ENCODE peak calls at places on chromosomes 11 and 22, in seven cellular contexts. U, M, B, G, J, Q and N are unnamed samples.

GRCh38 chr11:8828055-8828454 is 82.9 kb upstream of the AKIP1 start:
- DNase-seq in U (peak), J (no peak), G (no peak), M (no peak), Q (no peak), B (no peak), N (no peak)

GRCh38 chr11:45927332-45927683 is 4.9 kb downstream of the LARGE2 start:
- DNase-seq in J (peak), Q (no peak), G (no peak), M (no peak), U (no peak), B (peak), N (no peak)

GRCh38 chr22:46000081-46001027 is 23.4 kb upstream of the WNT7B start:
- DNase-seq in B (no peak), G (no peak), U (no peak), M (no peak), Q (no peak), J (no peak), N (no peak)

GRCh38 chr11:44593194-44593593 is 27.7 kb downstream of the CD82 start:
- DNase-seq in U (no peak), J (no peak), G (no peak), Q (no peak), M (no peak), B (no peak), N (no peak)

GRCh38 chr11:16611395-16612233 is 126.8 kb upstream of the C11orf58 start:
- DNase-seq in Q (no peak), J (no peak), B (no peak), G (no peak), M (no peak), U (no peak), N (no peak)

GRCh38 chr11:335779-336665 is 15.4 kb upstream of the IFITM3 start:
- DNase-seq in U (peak), M (no peak), J (no peak), Q (no peak), G (no peak), B (no peak), N (no peak)

GRCh38 chr11:66341502-66342126 is 3.3 kb downstream of the BRMS1 start:
- DNase-seq in J (no peak), G (no peak), M (no peak), B (no peak), U (no peak), Q (no peak), N (no peak)

GRCh38 chr22:25475554-25476022 is 88.9 kb upstream of the GRK3 start:
- DNase-seq in U (no peak), B (no peak), M (no peak), Q (no peak), G (no peak), J (no peak), N (peak)

GRCh38 chr11:119907934-119908760 is 179.1 kb upstream of the NECTIN1 start:
- DNase-seq in M (no peak), J (no peak), U (no peak), B (peak), G (no peak), Q (no peak), N (peak)

GRCh38 chr11:76810151-76810853 is 27.1 kb downstream of the TSKU start:
- DNase-seq in G (no peak), B (peak), U (peak), J (no peak), M (peak), Q (no peak), N (no peak)

GRCh38 chr11:69909561-69910518 is 90.6 kb upstream of the FGF3 start:
- DNase-seq in G (no peak), B (no peak), U (no peak), Q (no peak), J (peak), M (no peak), N (no peak)

GRCh38 chr11:28049338-28050216 is 58.4 kb downstream of the KIF18A start:
- DNase-seq in U (no peak), M (peak), B (no peak), G (no peak), Q (no peak), J (no peak), N (no peak)

GRCh38 chr22:41880653-41881052 is 34.2 kb downstream of the SHISA8 start:
- DNase-seq in M (no peak), U (no peak), G (no peak), J (peak), Q (no peak), B (no peak), N (no peak)

GRCh38 chr22:37279469-37279868 is 2.8 kb upstream of the CYTH4 start:
- DNase-seq in J (no peak), M (no peak), U (peak), G (no peak), Q (no peak), B (no peak), N (no peak)

GRCh38 chr11:124865902-124866851 is 945 bp downstream of the ROBO3 start:
- DNase-seq in G (peak), Q (peak), J (peak), B (peak), M (no peak), U (peak), N (no peak)

GRCh38 chr11:4714300-4714699 is 9.7 kb downstream of the MMP26 start:
- DNase-seq in U (no peak), J (no peak), B (no peak), M (no peak), G (no peak), Q (no peak), N (no peak)

GRCh38 chr11:110835103-110835502 is 122.9 kb upstream of the ARHGAP20 start:
- DNase-seq in Q (no peak), G (no peak), U (no peak), B (no peak), J (no peak), M (no peak), N (no peak)

GRCh38 chr22:29032584-29032983 is 29.0 kb downstream of the C22orf31 start:
- DNase-seq in Q (no peak), B (no peak), G (peak), M (no peak), J (no peak), U (no peak), N (no peak)

GRCh38 chr22:25546751-25547150 is 17.7 kb upstream of the GRK3 start:
- DNase-seq in G (no peak), U (peak), J (no peak), Q (no peak), B (no peak), M (peak), N (no peak)

GRCh38 chr11:10625982-10626311 is 57.5 kb upstream of the LYVE1 start:
- DNase-seq in G (no peak), J (peak), M (no peak), U (no peak), Q (no peak), B (no peak), N (no peak)

GRCh38 chr11:9205596-9205995 is 59.6 kb downstream of the DENND5A start:
- DNase-seq in U (no peak), G (no peak), M (no peak), Q (no peak), B (no peak), J (no peak), N (no peak)

GRCh38 chr11:123920943-123921342 is 18.5 kb upstream of the OR4D5 start:
- DNase-seq in G (no peak), Q (no peak), M (no peak), B (no peak), J (no peak), U (no peak), N (no peak)

GRCh38 chr22:50399751-50400331 is 56.7 kb downstream of the PPP6R2 start:
- DNase-seq in U (peak), Q (no peak), M (peak), B (peak), G (peak), J (peak), N (no peak)

GRCh38 chr11:73539506-73540084 is 58.3 kb downstream of the FAM168A start:
- DNase-seq in M (no peak), B (no peak), U (no peak), Q (no peak), G (no peak), J (peak), N (no peak)

GRCh38 chr11:334264-335033 is 13.8 kb upstream of the IFITM3 start:
- DNase-seq in Q (no peak), M (no peak), B (no peak), J (no peak), U (no peak), G (no peak), N (no peak)

GRCh38 chr11:32431657-32432056 is 3.7 kb downstream of the WT1 start:
- DNase-seq in U (no peak), B (no peak), G (no peak), M (no peak), J (no peak), Q (no peak), N (no peak)

GRCh38 chr22:28297504-28297903 is 378.4 kb upstream of the PITPNB start:
- DNase-seq in G (no peak), Q (peak), B (peak), J (no peak), U (no peak), M (no peak), N (no peak)

GRCh38 chr11:33941637-33942160 is 49.8 kb upstream of the LMO2 start:
- DNase-seq in J (no peak), G (no peak), Q (no peak), M (peak), B (no peak), U (peak), N (no peak)

GRCh38 chr11:68904458-68904847 is 762 bp downstream of the IGHMBP2 start:
- DNase-seq in J (peak), Q (no peak), B (peak), U (peak), M (no peak), G (no peak), N (no peak)

GRCh38 chr22:28835630-28836189 is 35.3 kb upstream of the XBP1 start:
- DNase-seq in B (no peak), U (no peak), Q (no peak), G (no peak), J (peak), M (no peak), N (no peak)

GRCh38 chr11:114773541-114774338 is 95.4 kb downstream of the NXPE2 start:
- DNase-seq in B (no peak), U (no peak), M (no peak), G (no peak), Q (no peak), J (no peak), N (no peak)

GRCh38 chr22:27896251-27896650 is 22.8 kb downstream of the PITPNB start:
- DNase-seq in J (no peak), B (peak), Q (no peak), U (no peak), M (no peak), G (no peak), N (no peak)

GRCh38 chr11:76664578-76665061 is 5.9 kb downstream of the LRRC32 start:
- DNase-seq in U (no peak), G (no peak), Q (peak), B (peak), J (no peak), M (no peak), N (no peak)

GRCh38 chr22:22431271-22432220 is 77.0 kb downstream of the ZNF280B start:
- DNase-seq in B (peak), Q (peak), G (peak), J (peak), M (peak), U (peak), N (peak)

GRCh38 chr11:63868399-63869064 is 29.6 kb downstream of the MARK2 start:
- DNase-seq in Q (no peak), U (peak), G (no peak), J (no peak), M (no peak), B (no peak), N (no peak)

GRCh38 chr22:46079861-46080821 is 70.2 kb upstream of the PPARA start:
- DNase-seq in U (no peak), G (peak), Q (no peak), J (peak), B (peak), M (no peak), N (peak)

GRCh38 chr22:36279219-36279666 is 26.3 kb downstream of the APOL1 start:
- DNase-seq in B (no peak), M (no peak), J (no peak), Q (no peak), G (no peak), U (peak), N (no peak)
- TF ChIP-seq POLR2AphosphoS5 in B (no peak), M (no peak), J (peak), Q (no peak), G (peak), U (no peak), N (no peak)

DNA sequence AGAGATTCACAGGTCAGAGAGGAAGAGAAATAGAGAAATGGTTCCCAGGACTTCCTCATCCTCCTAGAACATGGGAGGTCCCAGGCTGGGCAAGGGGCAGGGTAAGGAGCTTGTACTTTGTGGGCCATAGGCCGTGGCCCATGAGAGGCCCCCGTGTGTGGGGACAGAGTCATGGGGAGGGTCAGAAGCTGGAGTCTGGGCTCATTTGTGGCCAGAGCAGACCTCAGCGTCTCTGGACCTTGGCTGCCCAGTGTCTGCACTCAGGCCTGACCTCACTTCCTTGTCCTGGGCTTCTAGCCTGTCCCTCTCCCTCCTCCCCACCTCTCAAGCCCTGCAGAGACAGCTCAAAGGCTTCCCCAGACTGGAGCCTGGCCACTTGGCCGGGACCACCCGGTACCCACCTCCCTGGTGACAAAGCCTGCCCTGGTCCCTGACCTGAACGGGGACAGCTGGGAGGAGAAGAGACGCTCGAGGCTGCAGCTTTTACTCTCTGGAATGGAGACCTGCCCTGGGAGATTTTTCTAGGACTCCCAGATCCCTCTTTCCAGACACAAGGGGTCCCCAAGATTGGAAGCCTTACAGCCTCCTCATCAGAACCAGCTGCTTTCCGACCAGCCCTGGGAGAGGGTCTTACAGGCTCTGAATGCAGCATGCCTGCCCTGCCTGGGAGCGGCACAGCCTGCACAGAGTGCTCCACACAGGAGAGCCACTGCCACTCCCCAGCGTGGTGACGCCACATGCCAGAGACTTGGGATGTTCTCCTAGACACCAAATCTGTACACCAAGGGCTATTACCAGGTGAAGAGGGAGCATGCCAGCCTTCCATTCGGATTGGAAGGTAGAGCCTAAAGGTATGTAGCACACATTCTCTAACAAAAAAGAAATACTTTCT is 569.0 kb upstream of the B3GAT1 start:
- DNase-seq in Q (no peak), U (no peak), B (no peak), M (no peak), J (no peak), G (no peak), N (no peak)
- TF ChIP-seq POLR2AphosphoS5 in Q (no peak), U (no peak), B (no peak), M (no peak), J (no peak), G (no peak), N (no peak)

DNA sequence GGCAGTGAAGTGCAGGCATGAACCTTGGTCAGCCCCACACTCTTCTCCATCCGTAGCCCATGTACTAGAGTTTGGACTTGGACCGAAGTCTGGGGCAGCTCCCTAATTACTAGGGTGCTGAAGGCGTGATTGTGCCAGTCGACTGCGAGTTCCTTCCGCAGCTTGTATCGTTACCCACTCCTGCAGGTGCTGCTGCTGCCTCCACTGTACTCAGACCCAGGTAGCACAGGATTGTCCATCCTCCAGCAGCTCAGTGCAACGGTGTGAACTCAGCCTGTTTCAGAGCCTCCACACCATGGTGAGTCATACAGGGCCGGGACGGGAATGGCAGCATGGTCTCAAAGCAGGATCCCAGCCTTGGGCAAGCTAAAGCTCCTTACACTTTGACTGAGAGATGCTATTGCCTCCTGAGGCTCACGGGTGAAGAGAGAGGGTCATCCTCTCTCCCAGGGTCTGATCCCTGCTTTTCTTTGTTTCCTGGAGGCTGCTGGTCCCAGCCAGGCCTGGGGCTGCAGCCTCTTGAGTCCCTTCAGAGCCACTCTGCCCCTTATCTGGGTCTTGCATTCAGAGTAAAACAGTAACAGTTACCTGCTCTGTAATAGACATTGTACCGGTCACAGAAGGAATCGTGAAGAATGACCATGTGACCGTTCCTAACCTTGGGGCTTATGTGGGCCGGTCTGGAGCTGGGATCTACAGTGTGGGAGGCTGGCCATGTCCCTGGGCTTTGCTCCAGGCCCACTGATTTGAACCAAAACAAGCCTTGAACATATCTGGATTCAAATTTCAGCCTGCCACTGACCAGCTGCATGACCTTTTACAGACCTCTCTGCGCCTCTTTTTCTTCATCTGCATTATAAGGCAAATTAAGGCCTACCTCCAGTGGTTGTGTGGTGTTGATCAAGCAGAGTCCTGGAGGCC is 1.7 kb downstream of the TKFC start:
- DNase-seq in G (no peak), Q (no peak), U (no peak), M (no peak), B (no peak), J (no peak), N (no peak)
- TF ChIP-seq POLR2AphosphoS5 in G (no peak), Q (no peak), U (no peak), M (no peak), B (no peak), J (no peak), N (no peak)

DNA sequence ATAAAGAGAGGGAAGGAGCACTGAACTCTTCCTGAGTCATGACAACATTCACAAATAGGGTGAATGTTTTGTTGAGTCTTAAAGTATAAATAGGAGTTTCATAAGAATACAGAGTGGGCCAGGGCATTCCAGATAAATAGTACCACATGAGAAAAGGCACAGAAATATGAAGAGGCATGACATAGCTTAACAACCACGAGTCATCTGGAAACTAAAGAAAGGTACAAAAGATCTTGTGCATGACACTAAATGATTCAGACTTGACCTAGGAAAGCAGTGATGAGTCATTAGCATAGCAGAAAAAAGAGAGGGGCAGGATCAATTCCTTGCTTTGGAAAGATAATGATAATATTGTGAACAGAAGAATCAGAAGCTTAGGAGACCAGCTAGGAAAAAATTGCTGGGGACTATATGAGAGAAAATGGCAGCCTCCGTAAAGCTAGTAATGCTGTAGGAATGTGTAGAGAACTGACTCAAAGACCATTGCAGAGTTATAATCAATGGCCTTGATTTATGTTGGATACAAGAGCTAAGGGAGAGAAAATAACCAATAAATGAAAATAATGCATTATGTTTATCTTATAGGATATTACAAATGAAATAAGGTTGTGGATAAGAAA is 47.6 kb upstream of the FIBIN start:
- DNase-seq in M (no peak), J (no peak), U (no peak), B (no peak), G (no peak), Q (no peak), N (no peak)
- TF ChIP-seq POLR2AphosphoS5 in M (no peak), J (no peak), U (no peak), B (no peak), G (peak), Q (no peak), N (no peak)

DNA sequence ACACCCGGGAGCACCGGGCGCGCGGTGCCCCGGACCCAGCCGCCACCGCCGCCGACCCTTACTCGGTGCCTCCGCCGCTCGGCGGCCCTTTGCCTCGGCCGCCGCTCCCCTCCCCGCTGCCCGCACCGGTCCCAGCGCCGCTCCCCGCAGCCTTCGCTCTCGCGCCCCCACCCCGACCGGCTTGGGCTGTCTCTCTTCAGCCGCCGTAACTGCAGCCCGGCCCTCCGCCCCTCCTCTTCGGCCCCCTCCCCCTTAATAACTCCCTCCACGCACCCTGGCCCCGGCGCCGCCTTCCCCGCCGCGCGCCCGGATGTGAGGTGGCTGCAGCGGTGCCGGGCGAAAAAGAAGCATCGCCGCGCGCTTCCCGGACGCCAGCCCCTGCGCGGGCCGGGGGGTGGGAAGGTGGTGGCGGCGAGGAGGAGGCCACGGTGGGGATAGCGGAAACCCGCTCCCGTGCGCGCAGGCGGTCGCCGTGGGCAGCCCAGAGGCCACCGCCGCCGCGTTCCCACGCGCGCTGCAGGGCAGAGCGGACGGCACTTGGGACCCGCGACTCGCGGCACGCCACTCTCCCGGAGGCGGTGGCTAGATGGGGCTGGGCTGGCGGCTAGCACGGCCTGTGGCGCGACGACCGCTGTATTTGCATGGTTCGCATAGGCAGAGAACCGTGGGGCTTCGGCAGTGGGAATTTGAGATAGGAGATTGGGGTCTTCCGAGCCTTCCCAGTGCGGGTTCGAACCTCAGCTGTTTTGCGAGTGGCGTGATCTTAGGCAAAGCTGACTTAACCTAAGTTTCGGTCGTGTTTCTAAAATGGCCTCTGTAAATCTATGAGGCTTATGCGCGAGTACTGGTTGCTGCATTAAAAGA is at the start of gene EIF4ENIF1:
- DNase-seq in G (peak), M (peak), B (peak), J (peak), U (peak), Q (peak), N (peak)
- TF ChIP-seq POLR2AphosphoS5 in G (peak), M (peak), B (peak), J (peak), U (peak), Q (no peak), N (peak)